ENCODE peak calls at places on chromosomes 3 and 15, in five cellular contexts. I is body of pancreas, Q is IMR-90, X is fibroblast of lung, E is hepatocyte. H is an unnamed sample. For H3K36me3 and H3K4me1, the result is how much of the 10 kb centered on the place peaks cover.

GRCh38 chr15:69818529-69818928 is 279.2 kb downstream of the TLE3 start:
- DNase-seq in I (no peak), Q (no peak), X (no peak), E (no peak), H (no peak)

GRCh38 chr3:140529096-140529495 is 148.8 kb upstream of the TRIM42 start:
- DNase-seq in I (no peak), Q (peak), X (peak), E (peak), H (peak)

GRCh38 chr3:112605285-112605684 is 35.7 kb downstream of the CCDC80 start:
- DNase-seq in I (no peak), Q (peak), X (peak), E (no peak), H (peak)

GRCh38 chr3:83048556-83048955 is 1287.1 kb upstream of the GBE1 start:
- DNase-seq in I (no peak), Q (no peak), X (no peak), E (no peak), H (no peak)

GRCh38 chr3:176814252-176814651 is 383.0 kb downstream of the TBL1XR1 start:
- DNase-seq in I (peak), Q (peak), X (peak), E (peak), H (peak)

GRCh38 chr15:61518191-61518950 is 289.3 kb upstream of the RORA start:
- DNase-seq in I (no peak), Q (peak), X (no peak), E (no peak), H (no peak)

GRCh38 chr3:69197922-69198540 is 75.6 kb upstream of the LMOD3 start:
- DNase-seq in I (no peak), Q (no peak), X (no peak), E (no peak), H (no peak)

GRCh38 chr3:81689617-81690016 is 71.8 kb downstream of the GBE1 start:
- DNase-seq in I (no peak), Q (no peak), X (no peak), E (no peak), H (no peak)

GRCh38 chr3:127409421-127410136 is 121.7 kb upstream of the PRR20G start:
- DNase-seq in I (no peak), Q (no peak), X (no peak), E (no peak), H (no peak)

GRCh38 chr15:93031103-93031464 is 57.9 kb downstream of the RGMA start:
- DNase-seq in I (no peak), Q (no peak), X (no peak), E (no peak), H (no peak)

GRCh38 chr3:43856351-43856750 is 165.6 kb downstream of the ABHD5 start:
- DNase-seq in I (no peak), Q (no peak), X (no peak), E (no peak), H (no peak)

GRCh38 chr15:42270996-42271395 is 2.0 kb upstream of the GANC start:
- DNase-seq in I (no peak), Q (no peak), X (no peak), E (no peak), H (no peak)

GRCh38 chr3:190306513-190307163 is 15.6 kb downstream of the CLDN1 start:
- DNase-seq in I (peak), Q (peak), X (peak), E (peak), H (no peak)

GRCh38 chr3:59970384-59970783 is 920.6 kb upstream of the CFAP20DC start:
- DNase-seq in I (no peak), Q (no peak), X (no peak), E (no peak), H (no peak)

GRCh38 chr15:90016721-90017120 is 15.6 kb downstream of the ZNF710 start:
- DNase-seq in I (peak), Q (no peak), X (no peak), E (no peak), H (no peak)

GRCh38 chr15:48089664-48090063 is 31.1 kb upstream of the SLC24A5 start:
- DNase-seq in I (no peak), Q (no peak), X (no peak), E (no peak), H (no peak)

GRCh38 chr3:29137601-29138000 is 143.3 kb upstream of the RBMS3 start:
- DNase-seq in I (no peak), Q (no peak), X (no peak), E (no peak), H (no peak)

GRCh38 chr3:40851836-40852235 is 327.1 kb downstream of the ZNF621 start:
- DNase-seq in I (no peak), Q (no peak), X (no peak), E (no peak), H (no peak)

GRCh38 chr15:48584090-48584831 is 61.2 kb downstream of the FBN1 start:
- DNase-seq in I (no peak), Q (no peak), X (no peak), E (no peak), H (no peak)

GRCh38 chr3:69409831-69410230 is 23.9 kb upstream of the FRMD4B start:
- DNase-seq in I (no peak), Q (no peak), X (no peak), E (no peak), H (no peak)

GRCh38 chr3:59451041-59451763 is 401.4 kb upstream of the CFAP20DC start:
- DNase-seq in I (peak), Q (no peak), X (no peak), E (no peak), H (no peak)

GRCh38 chr15:41411441-41411840 is 5.5 kb upstream of the RTF1 start:
- DNase-seq in I (no peak), Q (no peak), X (no peak), E (no peak), H (no peak)

GRCh38 chr3:127551971-127552370 is 38.6 kb downstream of the TPRA1 start:
- DNase-seq in I (no peak), Q (no peak), X (no peak), E (no peak), H (no peak)

GRCh38 chr15:29556385-29556784 is 265.9 kb downstream of the TJP1 start:
- DNase-seq in I (no peak), Q (no peak), X (no peak), E (no peak), H (no peak)

GRCh38 chr15:39213385-39213840 is 367.5 kb upstream of the THBS1 start:
- DNase-seq in I (peak), Q (peak), X (peak), E (peak), H (peak)

GRCh38 chr15:77029166-77030041 is 34.5 kb downstream of the PSTPIP1 start:
- DNase-seq in I (peak), Q (no peak), X (no peak), E (no peak), H (no peak)

GRCh38 chr3:23992051-23992628 is 47.1 kb downstream of the NR1D2 start:
- DNase-seq in I (no peak), Q (peak), X (peak), E (no peak), H (peak)

GRCh38 chr3:71859128-71859519 is 74.2 kb upstream of the PROK2 start:
- DNase-seq in I (peak), Q (no peak), X (peak), E (peak), H (no peak)

GRCh38 chr15:90291679-90292356 is 26.3 kb downstream of the NGRN start:
- DNase-seq in I (peak), Q (no peak), X (no peak), E (no peak), H (peak)

GRCh38 chr3:108835101-108835500 is 12.5 kb downstream of the TRAT1 start:
- DNase-seq in I (no peak), Q (no peak), X (no peak), E (no peak), H (no peak)

GRCh38 chr15:100340721-100341661 is 784 bp downstream of the ADAMTS17 start:
- DNase-seq in I (peak), Q (no peak), X (no peak), E (peak), H (peak)

GRCh38 chr3:122353901-122354401 is 28.9 kb downstream of the CSTA start:
- DNase-seq in I (no peak), Q (no peak), X (no peak), E (no peak), H (no peak)

GRCh38 chr15:60752973-60753720 is 274.2 kb upstream of the ICE2 start:
- DNase-seq in I (no peak), Q (no peak), X (no peak), E (no peak), H (no peak)

GRCh38 chr3:31829011-31829410 is 152.1 kb downstream of the OSBPL10 start:
- DNase-seq in I (no peak), Q (no peak), X (no peak), E (no peak), H (no peak)

GRCh38 chr3:20076296-20076997 is 36.2 kb downstream of the KAT2B start:
- DNase-seq in I (no peak), Q (peak), X (no peak), E (no peak), H (no peak)

GRCh38 chr3:71751602-71752001 is 2.1 kb upstream of the GPR27 start:
- DNase-seq in I (no peak), Q (no peak), X (no peak), E (no peak), H (no peak)

GRCh38 chr3:46468758-46469600 is 4.3 kb upstream of the LTF start:
- DNase-seq in I (no peak), Q (no peak), X (no peak), E (no peak), H (no peak)

GRCh38 chr3:13633176-13633575 is 84.3 kb downstream of the FBLN2 start:
- DNase-seq in I (no peak), Q (no peak), X (no peak), E (no peak), H (no peak)

GRCh38 chr3:13629644-13630043 is 80.7 kb downstream of the FBLN2 start:
- DNase-seq in I (no peak), Q (no peak), X (no peak), E (no peak), H (no peak)

GRCh38 chr3:13628841-13629551 is 80.1 kb downstream of the FBLN2 start:
- DNase-seq in I (no peak), Q (no peak), X (no peak), E (no peak), H (no peak)

GRCh38 chr3:13628432-13628831 is 79.5 kb downstream of the FBLN2 start:
- DNase-seq in I (no peak), Q (no peak), X (no peak), E (no peak), H (no peak)

GRCh38 chr3:13631256-13631655 is 82.3 kb downstream of the FBLN2 start:
- DNase-seq in I (no peak), Q (no peak), X (no peak), E (no peak), H (no peak)
- H3K36me3 ChIP-seq in I (under half), Q (under half), X (under half), E (under half), H (under half)

DNA sequence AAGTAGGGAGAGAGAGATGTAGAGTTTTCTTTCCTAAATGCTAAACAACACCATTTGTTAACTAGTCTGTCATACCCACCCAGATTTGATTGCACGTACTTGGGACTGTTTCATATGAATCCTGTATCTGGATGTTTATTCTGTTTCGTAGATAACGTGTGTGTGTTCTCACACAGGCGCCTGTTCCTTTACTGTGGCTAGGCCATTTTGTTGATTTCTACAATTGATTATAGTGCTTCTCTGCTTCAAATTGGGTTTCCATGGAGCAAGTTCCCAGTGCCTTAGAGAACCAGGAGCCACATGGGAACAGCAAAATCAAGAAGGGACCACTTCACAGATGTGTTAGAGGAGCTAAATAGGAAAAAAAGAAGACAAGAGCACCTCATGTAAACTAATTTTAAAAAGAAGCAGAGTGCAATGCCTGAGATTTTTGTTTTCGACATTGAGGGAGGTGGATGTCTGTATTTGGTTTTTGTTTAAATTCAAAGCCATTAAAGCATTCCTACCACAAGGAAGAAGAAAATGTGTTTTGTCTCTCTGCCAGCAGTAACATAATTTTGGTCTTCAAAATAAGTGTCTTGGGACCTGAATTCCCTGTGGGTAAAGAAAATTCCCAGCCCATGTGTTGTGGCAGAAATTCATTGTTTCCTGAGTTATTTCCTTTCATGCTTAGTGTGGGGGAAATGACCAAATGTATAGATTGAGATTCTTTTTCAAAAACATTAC is 424.0 kb upstream of the C2CD4B start:
- DNase-seq in I (no peak), Q (peak), X (peak), E (no peak), H (no peak)
- H3K4me1 ChIP-seq in I (under half), Q (under half), X (under half), E (under half), H (under half)

GRCh38 chr3:107798381-107798780 is 275.6 kb downstream of the BBX start:
- DNase-seq in I (no peak), Q (peak), X (no peak), E (no peak), H (no peak)
- H3K36me3 ChIP-seq in I (under half), Q (under half), X (under half), E (under half), H (under half)

GRCh38 chr3:42055291-42055690 is 35.9 kb upstream of the TRAK1 start:
- DNase-seq in I (no peak), Q (peak), X (peak), E (peak), H (no peak)

GRCh38 chr3:42051384-42052131 is 39.6 kb upstream of the TRAK1 start:
- DNase-seq in I (no peak), Q (no peak), X (no peak), E (peak), H (no peak)

GRCh38 chr3:42052132-42052866 is 38.9 kb upstream of the TRAK1 start:
- DNase-seq in I (no peak), Q (peak), X (peak), E (peak), H (no peak)

GRCh38 chr3:42052867-42053351 is 38.2 kb upstream of the TRAK1 start:
- DNase-seq in I (no peak), Q (peak), X (peak), E (peak), H (peak)

DNA sequence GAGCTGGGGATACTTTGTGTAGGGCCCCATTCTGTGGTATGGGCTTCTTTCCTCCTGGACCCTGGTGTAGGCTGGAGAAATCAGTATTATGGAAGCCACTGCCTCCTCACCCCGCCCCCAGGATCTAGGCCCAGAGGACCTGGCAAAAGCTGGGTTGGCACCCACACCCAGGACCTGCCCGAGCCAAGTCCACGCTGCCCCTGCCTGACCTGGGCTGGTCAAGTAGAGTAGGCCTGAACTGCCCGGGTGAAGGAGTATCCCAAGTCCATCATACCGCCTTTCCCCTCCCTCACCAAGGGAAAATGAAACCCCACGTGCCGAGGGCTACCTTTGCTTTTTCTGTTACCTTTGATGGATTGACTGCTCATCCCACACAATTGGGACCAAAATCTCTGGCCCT is 37.7 kb upstream of the TRAK1 start:
- DNase-seq in I (peak), Q (no peak), X (no peak), E (peak), H (no peak)
- H3K4me1 ChIP-seq in I (under half), Q (under half), X (under half), E (under half), H (under half)

GRCh38 chr15:59268980-59269472 is 62.4 kb downstream of the LDHAL6B start:
- DNase-seq in I (no peak), Q (no peak), X (no peak), E (no peak), H (no peak)
- H3K36me3 ChIP-seq in I (under half), Q (under half), X (under half), E (under half), H (under half)

H was measured in SJCRH30.